ENCODE peak calls at places on chromosome 7, in four cellular contexts. F is MM.1S, P is hepatocyte, K is OCI-LY7. L is an unnamed sample.

GRCh38 chr7:43302211-43302711 is 189.8 kb downstream of the HECW1 start:
- DNase-seq in F (no peak), P (peak), K (no peak), L (no peak)

GRCh38 chr7:112759905-112760304 is 30.3 kb downstream of the TMEM168 start:
- DNase-seq in F (no peak), P (no peak), K (no peak), L (no peak)

GRCh38 chr7:14759785-14760184 is 142.8 kb downstream of the DGKB start:
- DNase-seq in F (no peak), P (no peak), K (no peak), L (no peak)

GRCh38 chr7:134514663-134515062 is 12.7 kb upstream of the AKR1B10 start:
- DNase-seq in F (peak), P (peak), K (peak), L (peak)

GRCh38 chr7:40489844-40490602 is 355.2 kb downstream of the SUGCT start:
- DNase-seq in F (peak), P (no peak), K (no peak), L (no peak)

GRCh38 chr7:83921798-83922607 is 272.6 kb downstream of the SEMA3A start:
- DNase-seq in F (no peak), P (peak), K (no peak), L (no peak)

GRCh38 chr7:158080899-158081445 is 506.7 kb downstream of the PTPRN2 start:
- DNase-seq in F (no peak), P (no peak), K (no peak), L (no peak)

GRCh38 chr7:110591341-110591740 is 499.6 kb upstream of the LRRN3 start:
- DNase-seq in F (no peak), P (no peak), K (no peak), L (no peak)

GRCh38 chr7:70571986-70572385 is 560.0 kb upstream of the GALNT17 start:
- DNase-seq in F (no peak), P (no peak), K (no peak), L (peak)

GRCh38 chr7:150406565-150407421 is 27.7 kb downstream of the ZNF775 start:
- DNase-seq in F (peak), P (peak), K (peak), L (no peak)

GRCh38 chr7:151851160-151851751 is 25.7 kb downstream of the PRKAG2 start:
- DNase-seq in F (no peak), P (no peak), K (no peak), L (no peak)

GRCh38 chr7:114087674-114088539 is 169.1 kb upstream of the PPP1R3A start:
- DNase-seq in F (peak), P (peak), K (no peak), L (no peak)

GRCh38 chr7:69282941-69283340 is 315.3 kb upstream of the AUTS2 start:
- DNase-seq in F (no peak), P (no peak), K (no peak), L (peak)

GRCh38 chr7:101918426-101918825 is 101.0 kb downstream of the CUX1 start:
- DNase-seq in F (no peak), P (no peak), K (no peak), L (no peak)

GRCh38 chr7:150948791-150949251 is 29.3 kb downstream of the KCNH2 start:
- DNase-seq in F (no peak), P (no peak), K (no peak), L (no peak)

GRCh38 chr7:115300228-115300870 is 378.5 kb downstream of the MDFIC start:
- DNase-seq in F (no peak), P (no peak), K (no peak), L (no peak)

GRCh38 chr7:133511242-133511641 is 258.4 kb downstream of the EXOC4 start:
- DNase-seq in F (no peak), P (no peak), K (no peak), L (no peak)

GRCh38 chr7:33710608-33711007 is 194.7 kb upstream of the BMPER start:
- DNase-seq in F (no peak), P (no peak), K (no peak), L (no peak)

GRCh38 chr7:2248984-2249694 is 7.1 kb downstream of the NUDT1 start:
- DNase-seq in F (peak), P (peak), K (no peak), L (peak)

GRCh38 chr7:152464312-152465117 is 28.7 kb upstream of the KMT2C start:
- DNase-seq in F (peak), P (peak), K (peak), L (peak)

GRCh38 chr7:13159467-13160184 is 472.2 kb downstream of the ARL4A start:
- DNase-seq in F (peak), P (no peak), K (no peak), L (no peak)

GRCh38 chr7:128783143-128783799 is 7.7 kb upstream of the OPN1SW start:
- DNase-seq in F (no peak), P (peak), K (no peak), L (peak)

GRCh38 chr7:11228515-11228914 is 254.8 kb downstream of the PHF14 start:
- DNase-seq in F (no peak), P (no peak), K (no peak), L (peak)

GRCh38 chr7:75867390-75867717 is 11.5 kb upstream of the RHBDD2 start:
- DNase-seq in F (no peak), P (no peak), K (no peak), L (no peak)

GRCh38 chr7:75868153-75868552 is 10.7 kb upstream of the RHBDD2 start:
- DNase-seq in F (no peak), P (no peak), K (no peak), L (no peak)

GRCh38 chr7:75869776-75870379 is 9.0 kb upstream of the RHBDD2 start:
- DNase-seq in F (no peak), P (no peak), K (no peak), L (no peak)

GRCh38 chr7:75866129-75866496 is 12.7 kb upstream of the RHBDD2 start:
- DNase-seq in F (no peak), P (no peak), K (no peak), L (no peak)

GRCh38 chr7:75866497-75867389 is 12.1 kb upstream of the RHBDD2 start:
- DNase-seq in F (peak), P (peak), K (peak), L (peak)
- H3K27ac ChIP-seq in F (peak), P (no peak), K (no peak), L (no peak)

GRCh38 chr7:105649727-105650381 is 68.6 kb upstream of the EFCAB10 start:
- DNase-seq in F (no peak), P (no peak), K (no peak), L (no peak)
- H3K27ac ChIP-seq in F (no peak), P (no peak), K (no peak), L (no peak)

GRCh38 chr7:130142654-130143333 is 62.4 kb downstream of the TMEM209 start:
- DNase-seq in F (no peak), P (no peak), K (no peak), L (no peak)
- H3K27ac ChIP-seq in F (no peak), P (peak), K (no peak), L (no peak)

GRCh38 chr7:89887489-89887888 is 266.8 kb upstream of the STEAP1 start:
- DNase-seq in F (peak), P (peak), K (no peak), L (no peak)
- H3K27ac ChIP-seq in F (no peak), P (no peak), K (no peak), L (no peak)

DNA sequence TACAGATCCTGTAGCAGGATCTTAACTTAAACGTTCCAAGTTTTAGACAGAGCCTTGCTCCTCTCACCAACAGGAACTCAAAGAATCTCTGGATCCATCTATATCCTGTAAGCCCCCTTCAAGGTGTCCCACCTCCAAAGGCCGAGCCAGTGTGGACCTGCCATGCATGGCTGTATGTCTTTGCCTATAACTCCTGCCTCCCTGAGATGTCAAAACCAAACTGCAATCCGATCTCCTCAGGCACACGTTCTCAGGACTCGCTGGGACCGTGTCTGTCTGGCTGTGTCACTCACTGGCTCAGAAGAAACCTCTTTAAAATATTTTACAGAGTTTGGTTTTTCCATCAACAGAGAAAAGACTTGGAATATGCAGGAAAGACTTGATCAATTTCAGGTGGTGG is 51.4 kb upstream of the FAM20C start:
- DNase-seq in F (no peak), P (no peak), K (no peak), L (no peak)
- H3K27ac ChIP-seq in F (no peak), P (peak), K (no peak), L (no peak)

L was measured in heart right ventricle.